ENCODE peak calls at places on chromosome 11, in four cellular contexts. One of them, this sample, is unnamed.

GRCh38 chr11:35116245-35116644 is 22.7 kb upstream of the CD44 start:
- DNase-seq in heart left ventricle: no peak
- DNase-seq in HFFc6: no peak
- DNase-seq in activated CD4-positive, alpha-beta T cell treated with anti-CD3 and anti-CD28 coated beads, Interleukin-2, amount 10 ng/mL, durations not matched to agents 7 days and 5 days: no peak
- DNase-seq in this sample: no peak

GRCh38 chr11:33000181-33000580 is 15.5 kb upstream of the DEPDC7 start:
- DNase-seq in heart left ventricle: no peak
- DNase-seq in HFFc6: peak
- DNase-seq in activated CD4-positive, alpha-beta T cell treated with anti-CD3 and anti-CD28 coated beads, Interleukin-2, amount 10 ng/mL, durations not matched to agents 7 days and 5 days: no peak
- DNase-seq in this sample: no peak

GRCh38 chr11:10561043-10561818 is 7.2 kb downstream of the LYVE1 start:
- DNase-seq in heart left ventricle: no peak
- DNase-seq in HFFc6: no peak
- DNase-seq in activated CD4-positive, alpha-beta T cell treated with anti-CD3 and anti-CD28 coated beads, Interleukin-2, amount 10 ng/mL, durations not matched to agents 7 days and 5 days: no peak
- DNase-seq in this sample: no peak

GRCh38 chr11:64611961-64612646 is 21.1 kb downstream of the SLC22A12 start:
- DNase-seq in heart left ventricle: no peak
- DNase-seq in HFFc6: peak
- DNase-seq in activated CD4-positive, alpha-beta T cell treated with anti-CD3 and anti-CD28 coated beads, Interleukin-2, amount 10 ng/mL, durations not matched to agents 7 days and 5 days: peak
- DNase-seq in this sample: no peak

GRCh38 chr11:84564180-84564866 is 1062.8 kb downstream of the DLG2 start:
- DNase-seq in heart left ventricle: no peak
- DNase-seq in HFFc6: peak
- DNase-seq in activated CD4-positive, alpha-beta T cell treated with anti-CD3 and anti-CD28 coated beads, Interleukin-2, amount 10 ng/mL, durations not matched to agents 7 days and 5 days: peak
- DNase-seq in this sample: peak

GRCh38 chr11:120112174-120112796 is 25.6 kb downstream of the TRIM29 start:
- DNase-seq in heart left ventricle: no peak
- DNase-seq in HFFc6: no peak
- DNase-seq in activated CD4-positive, alpha-beta T cell treated with anti-CD3 and anti-CD28 coated beads, Interleukin-2, amount 10 ng/mL, durations not matched to agents 7 days and 5 days: no peak
- DNase-seq in this sample: no peak

GRCh38 chr11:94537051-94537600 is 6.6 kb upstream of the FUT4 start:
- DNase-seq in heart left ventricle: no peak
- DNase-seq in HFFc6: peak
- DNase-seq in activated CD4-positive, alpha-beta T cell treated with anti-CD3 and anti-CD28 coated beads, Interleukin-2, amount 10 ng/mL, durations not matched to agents 7 days and 5 days: no peak
- DNase-seq in this sample: no peak

GRCh38 chr11:47172740-47173139 is 3.9 kb downstream of the ARFGAP2 start:
- DNase-seq in heart left ventricle: no peak
- DNase-seq in HFFc6: no peak
- DNase-seq in activated CD4-positive, alpha-beta T cell treated with anti-CD3 and anti-CD28 coated beads, Interleukin-2, amount 10 ng/mL, durations not matched to agents 7 days and 5 days: no peak
- DNase-seq in this sample: no peak

GRCh38 chr11:123260511-123261211 is 65.6 kb upstream of the CLMP start:
- DNase-seq in heart left ventricle: no peak
- DNase-seq in HFFc6: no peak
- DNase-seq in activated CD4-positive, alpha-beta T cell treated with anti-CD3 and anti-CD28 coated beads, Interleukin-2, amount 10 ng/mL, durations not matched to agents 7 days and 5 days: no peak
- DNase-seq in this sample: no peak

GRCh38 chr11:117600261-117600783 is 196.7 kb downstream of the DSCAML1 start:
- DNase-seq in heart left ventricle: no peak
- DNase-seq in HFFc6: no peak
- DNase-seq in activated CD4-positive, alpha-beta T cell treated with anti-CD3 and anti-CD28 coated beads, Interleukin-2, amount 10 ng/mL, durations not matched to agents 7 days and 5 days: no peak
- DNase-seq in this sample: no peak

GRCh38 chr11:37371346-37371970 is 773.4 kb upstream of the RAG2 start:
- DNase-seq in heart left ventricle: no peak
- DNase-seq in HFFc6: no peak
- DNase-seq in activated CD4-positive, alpha-beta T cell treated with anti-CD3 and anti-CD28 coated beads, Interleukin-2, amount 10 ng/mL, durations not matched to agents 7 days and 5 days: no peak
- DNase-seq in this sample: no peak

GRCh38 chr11:103317118-103317517 is 207.9 kb downstream of the DYNC2H1 start:
- DNase-seq in heart left ventricle: no peak
- DNase-seq in HFFc6: peak
- DNase-seq in activated CD4-positive, alpha-beta T cell treated with anti-CD3 and anti-CD28 coated beads, Interleukin-2, amount 10 ng/mL, durations not matched to agents 7 days and 5 days: no peak
- DNase-seq in this sample: no peak

GRCh38 chr11:18312663-18313420 is 9.1 kb downstream of the HPS5 start:
- DNase-seq in heart left ventricle: no peak
- DNase-seq in HFFc6: peak
- DNase-seq in activated CD4-positive, alpha-beta T cell treated with anti-CD3 and anti-CD28 coated beads, Interleukin-2, amount 10 ng/mL, durations not matched to agents 7 days and 5 days: no peak
- DNase-seq in this sample: no peak

GRCh38 chr11:110131386-110132123 is 38.4 kb downstream of the ZC3H12C start:
- DNase-seq in heart left ventricle: no peak
- DNase-seq in HFFc6: no peak
- DNase-seq in activated CD4-positive, alpha-beta T cell treated with anti-CD3 and anti-CD28 coated beads, Interleukin-2, amount 10 ng/mL, durations not matched to agents 7 days and 5 days: no peak
- DNase-seq in this sample: no peak

GRCh38 chr11:73040046-73040445 is 102.1 kb downstream of the FCHSD2 start:
- DNase-seq in heart left ventricle: no peak
- DNase-seq in HFFc6: no peak
- DNase-seq in activated CD4-positive, alpha-beta T cell treated with anti-CD3 and anti-CD28 coated beads, Interleukin-2, amount 10 ng/mL, durations not matched to agents 7 days and 5 days: no peak
- DNase-seq in this sample: no peak

GRCh38 chr11:65503606-65503922 is 4.7 kb downstream of the MALAT1 start:
- DNase-seq in heart left ventricle: no peak
- DNase-seq in HFFc6: peak
- DNase-seq in activated CD4-positive, alpha-beta T cell treated with anti-CD3 and anti-CD28 coated beads, Interleukin-2, amount 10 ng/mL, durations not matched to agents 7 days and 5 days: no peak
- DNase-seq in this sample: no peak

GRCh38 chr11:64164392-64165312 is 1.3 kb downstream of the MACROD1 start:
- DNase-seq in heart left ventricle: peak
- DNase-seq in HFFc6: no peak
- DNase-seq in activated CD4-positive, alpha-beta T cell treated with anti-CD3 and anti-CD28 coated beads, Interleukin-2, amount 10 ng/mL, durations not matched to agents 7 days and 5 days: no peak
- DNase-seq in this sample: peak

GRCh38 chr11:65945941-65946558 is 770 bp downstream of the TSGA10IP start:
- DNase-seq in heart left ventricle: no peak
- DNase-seq in HFFc6: no peak
- DNase-seq in activated CD4-positive, alpha-beta T cell treated with anti-CD3 and anti-CD28 coated beads, Interleukin-2, amount 10 ng/mL, durations not matched to agents 7 days and 5 days: no peak
- DNase-seq in this sample: no peak

GRCh38 chr11:10473371-10473770 is 18.3 kb downstream of the AMPD3 start:
- DNase-seq in heart left ventricle: no peak
- DNase-seq in HFFc6: no peak
- DNase-seq in activated CD4-positive, alpha-beta T cell treated with anti-CD3 and anti-CD28 coated beads, Interleukin-2, amount 10 ng/mL, durations not matched to agents 7 days and 5 days: no peak
- DNase-seq in this sample: no peak

GRCh38 chr11:37946155-37946766 is 1348.2 kb upstream of the RAG2 start:
- DNase-seq in heart left ventricle: no peak
- DNase-seq in HFFc6: peak
- DNase-seq in activated CD4-positive, alpha-beta T cell treated with anti-CD3 and anti-CD28 coated beads, Interleukin-2, amount 10 ng/mL, durations not matched to agents 7 days and 5 days: peak
- DNase-seq in this sample: no peak

GRCh38 chr11:2561283-2562180 is 116.7 kb downstream of the KCNQ1 start:
- DNase-seq in heart left ventricle: no peak
- DNase-seq in HFFc6: no peak
- DNase-seq in activated CD4-positive, alpha-beta T cell treated with anti-CD3 and anti-CD28 coated beads, Interleukin-2, amount 10 ng/mL, durations not matched to agents 7 days and 5 days: no peak
- DNase-seq in this sample: peak

GRCh38 chr11:11987503-11988022 is 20.9 kb downstream of the DKK3 start:
- DNase-seq in heart left ventricle: no peak
- DNase-seq in HFFc6: peak
- DNase-seq in activated CD4-positive, alpha-beta T cell treated with anti-CD3 and anti-CD28 coated beads, Interleukin-2, amount 10 ng/mL, durations not matched to agents 7 days and 5 days: no peak
- DNase-seq in this sample: no peak

GRCh38 chr11:11075515-11076171 is 217.8 kb upstream of the ZBED5 start:
- DNase-seq in heart left ventricle: no peak
- DNase-seq in HFFc6: no peak
- DNase-seq in activated CD4-positive, alpha-beta T cell treated with anti-CD3 and anti-CD28 coated beads, Interleukin-2, amount 10 ng/mL, durations not matched to agents 7 days and 5 days: no peak
- DNase-seq in this sample: no peak

This sample was measured in pancreas.